ENCODE peak calls at places on chromosomes 7 and 10, in ten cellular contexts. W is HCT116, L is H9, B is lung, K is IMR-90, M is RWPE1, V is body of pancreas, P is fibroblast of lung, N is breast epithelium, A is stomach. Q is an unnamed sample.
A peak's percentile ranks its signal among the peaks of the same experiment; 100 is the strongest.

GRCh38 chr7:128827248-128827958 is 2.8 kb upstream of the FLNC start:
- DNase-seq in W (peak; percentile 53), K (peak; percentile 83), A (no peak), P (peak; percentile 83), B (no peak), L (peak; percentile 59), N (no peak), V (no peak), M (no peak), Q (no peak)

GRCh38 chr7:55887786-55888185 is 530 bp downstream of the ZNF713 start:
- DNase-seq in A (no peak), N (no peak), M (no peak), W (no peak), B (no peak), V (no peak), L (no peak), P (peak; percentile 3), K (no peak), Q (no peak)

GRCh38 chr10:52071814-52072213 is 242.3 kb upstream of the DKK1 start:
- DNase-seq in N (no peak), K (no peak), W (no peak), B (no peak), L (no peak), V (no peak), A (no peak), M (no peak), P (no peak), Q (no peak)

GRCh38 chr7:22127835-22128527 is 182.3 kb upstream of the CDCA7L start:
- DNase-seq in B (no peak), L (no peak), K (no peak), N (no peak), V (no peak), P (no peak), M (no peak), A (no peak), W (no peak), Q (no peak)

GRCh38 chr7:24660541-24660940 is 87.3 kb downstream of the PALS2 start:
- DNase-seq in N (no peak), W (no peak), K (peak; percentile 64), V (no peak), L (no peak), P (peak; percentile 42), B (no peak), A (no peak), M (no peak), Q (peak; percentile 16)

GRCh38 chr7:34315032-34315431 is 343.0 kb upstream of the NPSR1 start:
- DNase-seq in B (no peak), V (no peak), K (peak; percentile 83), N (no peak), A (no peak), L (no peak), W (no peak), M (no peak), P (peak; percentile 94), Q (no peak)

GRCh38 chr10:44803820-44804219 is 107.3 kb upstream of the TMEM72 start:
- DNase-seq in A (no peak), P (no peak), V (no peak), M (no peak), W (no peak), K (no peak), N (no peak), B (no peak), L (no peak), Q (no peak)

GRCh38 chr7:43785425-43785824 is 26.9 kb downstream of the BLVRA start:
- DNase-seq in K (peak; percentile 92), A (no peak), L (no peak), P (peak; percentile 94), V (peak; percentile 45), W (no peak), M (peak; percentile 38), B (no peak), N (no peak), Q (peak; percentile 60)

GRCh38 chr10:133013478-133013877 is 71.1 kb upstream of the CFAP46 start:
- DNase-seq in P (no peak), W (no peak), B (peak; percentile 57), A (peak; percentile 58), V (peak; percentile 82), M (no peak), N (no peak), K (no peak), L (no peak), Q (no peak)

GRCh38 chr7:107355616-107356015 is 114.2 kb upstream of the GPR22 start:
- DNase-seq in W (no peak), N (no peak), V (no peak), P (peak; percentile 80), M (no peak), B (no peak), A (no peak), K (peak; percentile 62), L (no peak), Q (no peak)

GRCh38 chr10:49608925-49609282 is 1.2 kb upstream of the SLC18A3 start:
- DNase-seq in N (no peak), W (no peak), K (no peak), P (no peak), M (no peak), V (no peak), B (no peak), A (no peak), L (peak; percentile 53), Q (no peak)

GRCh38 chr7:40742270-40742669 is 607.5 kb downstream of the SUGCT start:
- DNase-seq in P (no peak), K (no peak), N (no peak), B (no peak), M (no peak), V (no peak), W (no peak), A (no peak), L (no peak), Q (no peak)

GRCh38 chr7:151558575-151558974 is 38.9 kb upstream of the RHEB start:
- DNase-seq in N (no peak), V (no peak), P (peak; percentile 73), K (peak; percentile 87), W (no peak), B (no peak), M (no peak), L (no peak), A (no peak), Q (peak; percentile 74)

GRCh38 chr7:134565643-134566136 is 16.8 kb downstream of the AKR1B15 start:
- DNase-seq in V (no peak), N (peak; percentile 47), M (no peak), W (no peak), K (peak; percentile 55), P (peak; percentile 36), B (no peak), A (no peak), L (no peak), Q (no peak)

GRCh38 chr7:100079024-100079560 is 2.4 kb downstream of the ZNF3 start:
- DNase-seq in K (no peak), B (no peak), P (no peak), N (no peak), W (no peak), A (no peak), L (no peak), V (no peak), M (no peak), Q (no peak)

GRCh38 chr7:116236020-116236630 is 25.8 kb downstream of the TES start:
- DNase-seq in W (no peak), K (peak; percentile 65), V (peak; percentile 73), M (peak; percentile 35), B (no peak), P (no peak), L (no peak), A (peak; percentile 58), N (no peak), Q (no peak)

DNA sequence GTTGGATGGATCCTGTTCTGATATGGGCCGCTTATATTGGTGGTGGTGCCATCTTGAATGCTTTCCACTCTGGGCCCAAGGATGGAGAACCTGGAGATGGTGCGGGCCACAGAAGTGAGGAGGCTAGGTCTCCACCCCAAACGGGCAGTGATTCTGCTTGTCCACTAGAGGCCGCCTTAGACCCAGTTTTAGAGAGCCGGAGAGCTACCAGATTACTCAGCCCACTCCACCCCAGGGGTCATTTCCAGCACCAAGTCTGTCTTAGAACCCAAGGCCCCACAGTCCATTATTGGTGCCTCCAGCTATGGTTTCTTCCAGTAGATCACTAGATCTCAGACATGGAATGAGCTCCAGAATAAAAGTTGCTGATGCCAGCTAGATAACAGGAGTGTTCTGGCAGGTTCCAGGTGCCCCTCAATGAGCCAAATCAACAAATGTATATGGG is 11.8 kb upstream of the CAMK2G start:
- DNase-seq in B (peak; percentile 80), P (peak; percentile 73), N (peak; percentile 61), W (no peak), L (peak; percentile 86), V (peak; percentile 81), M (peak; percentile 85), K (peak; percentile 82), A (peak; percentile 67), Q (peak; percentile 65)
- H3K27ac ChIP-seq in B (peak overlapping the region; percentile 84), P (peak overlapping the region; percentile 84), N (peak overlapping the region; percentile 91), W (peak overlapping the region; percentile 95), L (no peak overlapping the region), V (peak overlapping the region; percentile 32), M (peak overlapping the region; percentile 99), K (peak overlapping the region; percentile 88), A (no peak overlapping the region), Q (peak overlapping the region; percentile 39)

GRCh38 chr10:4632757-4633156 is 193.2 kb upstream of the AKR1E2 start:
- DNase-seq in A (no peak), M (no peak), V (no peak), B (no peak), N (no peak), P (no peak), K (no peak), L (no peak), W (no peak), Q (no peak)
- TF ChIP-seq CTCF in A (no peak), M (no peak), V (no peak), B (no peak), N (no peak), P (no peak), K (no peak), L (no peak), W (no peak), Q (no peak)

GRCh38 chr10:70144372-70145110 is 2.0 kb downstream of the TYSND1 start:
- DNase-seq in A (no peak), P (no peak), K (no peak), L (no peak), V (no peak), B (no peak), M (no peak), W (no peak), N (no peak), Q (no peak)
- H3K27ac ChIP-seq in A (no peak overlapping the region), P (no peak overlapping the region), K (no peak overlapping the region), L (no peak overlapping the region), V (no peak overlapping the region), B (no peak overlapping the region), M (peak overlapping the region; percentile 95), W (no peak overlapping the region), N (no peak overlapping the region), Q (no peak overlapping the region)

DNA sequence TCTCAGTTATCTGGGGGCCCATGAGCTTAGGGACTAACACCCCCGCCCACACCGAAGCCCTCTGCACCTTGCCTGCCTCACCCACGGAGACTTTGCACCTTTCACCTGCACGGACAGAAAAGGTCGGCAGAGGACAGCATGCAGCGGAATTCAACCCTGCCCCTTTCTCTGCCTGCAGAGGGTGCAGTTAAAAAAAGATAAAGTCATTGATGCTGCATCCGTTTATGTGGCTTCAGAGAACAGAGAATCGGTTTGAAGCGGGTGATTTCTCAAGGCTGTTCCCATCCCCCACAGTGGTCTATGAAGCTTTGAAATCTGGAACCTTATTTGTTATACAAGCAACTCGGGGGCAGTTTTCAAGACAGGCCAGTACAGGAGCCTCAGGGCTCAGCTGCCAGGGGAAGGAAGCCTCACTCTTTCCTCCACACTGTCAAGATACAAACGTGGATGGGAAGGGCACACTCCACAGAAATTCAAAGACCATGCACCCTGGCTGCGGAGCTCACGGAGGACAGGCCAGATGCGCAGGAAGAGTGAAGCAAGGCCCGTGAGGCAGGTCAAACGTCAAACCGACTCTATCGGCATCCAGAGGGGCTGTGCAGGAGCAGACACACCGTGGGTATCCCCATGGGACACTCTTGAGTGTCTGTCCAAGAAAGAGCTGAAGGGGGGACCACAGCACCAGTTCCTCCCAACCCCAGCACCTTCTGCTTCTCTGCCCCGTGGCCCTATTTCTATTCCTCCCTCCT is 66.3 kb downstream of the INSIG1 start:
- DNase-seq in K (no peak), P (no peak), V (no peak), M (no peak), B (no peak), A (no peak), N (no peak), W (no peak), L (no peak), Q (no peak)
- TF ChIP-seq CTCF in K (no peak), P (no peak), V (no peak), M (no peak), B (no peak), A (no peak), N (no peak), W (no peak), L (peak; percentile 21), Q (no peak)

Q was measured in AG04450.